ENCODE peak calls at places on chromosome X, in ten cellular contexts. D is AG04450, T is left lung, K is fibroblast of lung, J is fibroblast of the aortic adventitia, U is epithelial cell of esophagus, A is suprapubic skin, S is HFF-Myc, M is astrocyte of the spinal cord, C is heart right ventricle. N is an unnamed sample.

GRCh38 chrX:136209016-136209738 is 42.0 kb downstream of the MAP7D3 start:
- DNase-seq in K (peak; percentile 72), C (peak; percentile 52), S (no peak), M (peak; percentile 49), U (peak; percentile 30), T (no peak), D (no peak), J (peak; percentile 75), A (peak; percentile 72), N (no peak)

GRCh38 chrX:56765816-56766553 is 36.9 kb downstream of the NBDY start:
- DNase-seq in C (no peak), M (no peak), T (peak; percentile 8), U (no peak), S (no peak), D (no peak), J (peak; percentile 45), A (no peak), K (no peak), N (no peak)

GRCh38 chrX:118726887-118727685 is at the start of gene IL13RA1:
- DNase-seq in T (peak; percentile 80), J (peak; percentile 65), U (peak; percentile 87), S (peak; percentile 16), C (peak; percentile 77), K (peak; percentile 76), M (peak; percentile 90), D (no peak), A (peak; percentile 75), N (peak; percentile 72)

GRCh38 chrX:43655151-43655676 is 885 bp upstream of the MAOA start:
- DNase-seq in T (peak; percentile 45), S (no peak), D (no peak), C (peak; percentile 36), A (peak; percentile 72), J (peak; percentile 31), U (peak; percentile 69), M (peak; percentile 29), K (peak; percentile 32), N (peak; percentile 52)

GRCh38 chrX:69369999-69370398 is 134.1 kb upstream of the NALF2 start:
- DNase-seq in A (no peak), S (no peak), M (no peak), U (no peak), J (no peak), T (no peak), D (no peak), K (no peak), C (no peak), N (no peak)

GRCh38 chrX:33741807-33742206 is 390.3 kb downstream of the FAM47A start:
- DNase-seq in K (no peak), S (no peak), J (no peak), D (no peak), U (no peak), M (no peak), C (no peak), A (no peak), T (no peak), N (no peak)

GRCh38 chrX:85084770-85085393 is 81.2 kb downstream of the APOOL start:
- DNase-seq in A (no peak), D (peak; percentile 8), M (peak; percentile 33), U (peak; percentile 41), C (no peak), K (peak; percentile 46), J (peak; percentile 59), T (no peak), S (no peak), N (no peak)

GRCh38 chrX:109578916-109579315 is 42.3 kb downstream of the NXT2 start:
- DNase-seq in J (no peak), K (no peak), D (no peak), U (no peak), T (no peak), C (no peak), M (no peak), A (no peak), S (no peak), N (no peak)

GRCh38 chrX:80354966-80355465 is 65.2 kb upstream of the TENT5D start:
- DNase-seq in C (no peak), M (no peak), J (no peak), S (no peak), T (no peak), U (no peak), K (no peak), A (no peak), D (no peak), N (no peak)

DNA sequence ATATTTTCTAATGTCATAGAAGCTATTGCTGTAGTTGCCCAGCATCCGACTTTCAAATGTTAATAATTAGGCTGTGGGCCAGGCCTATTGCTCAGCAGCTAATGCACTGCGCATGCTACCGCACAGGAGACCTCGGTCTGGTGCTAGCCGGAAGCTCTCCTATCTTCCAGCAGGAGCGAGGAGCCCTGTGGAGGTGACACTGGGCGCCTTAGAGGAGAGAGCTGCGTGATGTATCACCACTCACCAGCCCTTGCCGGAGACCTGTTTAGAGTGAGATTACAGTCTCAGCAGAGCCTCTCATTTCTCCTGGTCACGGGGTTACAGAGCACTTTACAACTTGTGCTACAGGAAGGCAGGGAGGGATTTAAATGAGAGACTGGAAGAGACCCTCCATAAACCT is 31.1 kb upstream of the MID1IP1 start:
- DNase-seq in D (no peak), S (no peak), A (no peak), U (no peak), K (no peak), M (no peak), C (no peak), T (no peak), J (no peak), N (no peak)
- H3K4me3 ChIP-seq in D (no peak overlapping the region), S (no peak overlapping the region), A (no peak overlapping the region), U (no peak overlapping the region), K (no peak overlapping the region), M (no peak overlapping the region), C (no peak overlapping the region), T (no peak overlapping the region), J (no peak overlapping the region), N (no peak overlapping the region)

GRCh38 chrX:130261494-130261893 is 7.2 kb downstream of the ZNF280C start:
- DNase-seq in M (no peak), C (no peak), A (no peak), S (no peak), K (no peak), T (no peak), J (no peak), U (no peak), D (no peak), N (no peak)

GRCh38 chrX:130264573-130264972 is 4.1 kb downstream of the ZNF280C start:
- DNase-seq in M (no peak), J (peak; percentile 23), U (peak; percentile 39), K (no peak), T (no peak), D (no peak), C (no peak), S (no peak), A (no peak), N (no peak)

GRCh38 chrX:130268500-130269170 is at the start of gene ZNF280C:
- DNase-seq in C (peak; percentile 87), K (peak; percentile 93), A (peak; percentile 90), T (peak; percentile 88), J (peak; percentile 89), M (peak; percentile 94), D (peak; percentile 79), S (peak; percentile 83), U (peak; percentile 89), N (peak; percentile 78)

GRCh38 chrX:130260316-130260715 is 8.4 kb downstream of the ZNF280C start:
- DNase-seq in D (no peak), M (no peak), A (no peak), T (no peak), J (no peak), S (no peak), C (no peak), K (peak; percentile 81), U (no peak), N (no peak)

GRCh38 chrX:130263016-130263415 is 5.7 kb downstream of the ZNF280C start:
- DNase-seq in U (no peak), J (peak; percentile 37), C (no peak), T (no peak), K (peak; percentile 33), S (peak; percentile 12), D (no peak), M (no peak), A (no peak), N (no peak)
- TF ChIP-seq CTCF in U (no peak), J (no peak), C (no peak), T (no peak), K (no peak), S (no peak), D (no peak), M (no peak), A (no peak), N (no peak)

DNA sequence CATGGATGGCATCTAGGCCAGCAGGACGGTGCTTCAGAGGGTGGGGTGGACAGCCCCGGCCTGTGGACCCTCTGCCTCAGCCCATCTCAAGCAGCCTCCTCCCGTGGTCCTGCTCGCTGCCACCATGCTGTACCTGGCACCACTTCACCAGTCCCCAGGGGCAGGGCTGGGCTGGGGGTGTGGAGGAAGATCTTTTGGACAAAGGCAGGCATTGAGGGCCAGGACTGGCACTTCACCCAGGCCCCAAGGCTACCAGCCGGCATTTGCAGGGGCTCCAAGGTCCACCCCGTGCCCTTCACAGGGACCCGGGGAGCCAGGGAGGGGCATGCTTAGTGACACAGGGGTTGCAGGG is 713 bp downstream of the PLXNB3 start:
- DNase-seq in C (no peak), K (no peak), A (no peak), J (no peak), D (no peak), M (no peak), T (no peak), S (no peak), U (no peak), N (no peak)
- H3K4me3 ChIP-seq in C (no peak overlapping the region), K (no peak overlapping the region), A (peak overlapping the region; percentile 16), J (peak overlapping the region; percentile 57), D (peak overlapping the region; percentile 59), M (peak overlapping the region; percentile 36), T (no peak overlapping the region), S (no peak overlapping the region), U (peak overlapping the region; percentile 57), N (peak overlapping the region; percentile 40)

GRCh38 chrX:88613338-88613737 is 133.7 kb upstream of the CPXCR1 start:
- DNase-seq in J (peak; percentile 17), M (no peak), S (no peak), T (no peak), U (peak; percentile 0), A (no peak), D (no peak), C (no peak), K (no peak), N (no peak)
- TF ChIP-seq CTCF in J (peak; percentile 28), M (peak; percentile 25), S (no peak), T (no peak), U (no peak), A (no peak), D (no peak), C (peak; percentile 31), K (no peak), N (no peak)

GRCh38 chrX:1658083-1658463 is 43.2 kb downstream of the ASMT start:
- DNase-seq in K (no peak), J (no peak), T (no peak), C (no peak), U (no peak), M (no peak), S (no peak), D (no peak), A (no peak), N (no peak)
- H3K4me3 ChIP-seq in K (no peak overlapping the region), J (no peak overlapping the region), T (peak overlapping the region; percentile 4), C (no peak overlapping the region), U (peak overlapping the region; percentile 13), M (no peak overlapping the region), S (peak overlapping the region; percentile 22), D (no peak overlapping the region), A (no peak overlapping the region), N (no peak overlapping the region)

GRCh38 chrX:63506320-63506719 is 155.2 kb upstream of the SPIN4 start:
- DNase-seq in U (peak; percentile 50), C (no peak), A (no peak), D (no peak), M (peak; percentile 39), T (no peak), J (peak; percentile 65), K (peak; percentile 58), S (no peak), N (no peak)
- TF ChIP-seq CTCF in U (peak; percentile 27), C (peak; percentile 43), A (no peak), D (peak; percentile 32), M (peak; percentile 15), T (peak; percentile 18), J (peak; percentile 39), K (no peak), S (no peak), N (no peak)

N was measured in breast epithelium.